ENCODE peak calls at places on chromosomes 11 and 22, in seven cellular contexts. K is GM13976; T is CD8-positive, alpha-beta T cell; P is glutamatergic neuron; N is uterus; E is left ventricle myocardium inferior; Q is endothelial cell. V is an unnamed sample.

GRCh38 chr11:15969281-15969680 is 387.1 kb downstream of the SOX6 start:
- DNase-seq in K (no peak), T (no peak), P (no peak), E (peak), N (peak), Q (no peak), V (peak)

GRCh38 chr11:59669611-59670009 is 773 bp upstream of the PATL1 start:
- DNase-seq in Q (peak), T (no peak), P (peak), E (peak), K (no peak), N (peak), V (peak)

GRCh38 chr11:69364901-69365300 is 70.9 kb downstream of the MYEOV start:
- DNase-seq in N (no peak), E (no peak), T (no peak), K (no peak), P (no peak), Q (no peak), V (no peak)

GRCh38 chr11:73907191-73907590 is 30.4 kb downstream of the PAAF1 start:
- DNase-seq in K (no peak), E (no peak), P (no peak), T (no peak), Q (no peak), N (no peak), V (no peak)

GRCh38 chr11:14764899-14765527 is 121.4 kb downstream of the PDE3B start:
- DNase-seq in N (no peak), T (peak), E (no peak), Q (no peak), P (no peak), K (peak), V (no peak)

GRCh38 chr11:104946907-104947306 is 21.5 kb downstream of the CASP4 start:
- DNase-seq in Q (peak), E (no peak), N (no peak), K (peak), P (no peak), T (no peak), V (no peak)

GRCh38 chr11:45669146-45669545 is 3.7 kb upstream of the CHST1 start:
- DNase-seq in P (no peak), E (no peak), T (no peak), K (no peak), Q (no peak), N (no peak), V (no peak)

GRCh38 chr22:23522642-23523251 is 57.3 kb downstream of the IGLL1 start:
- DNase-seq in K (no peak), Q (no peak), P (no peak), E (no peak), N (no peak), T (no peak), V (no peak)

DNA sequence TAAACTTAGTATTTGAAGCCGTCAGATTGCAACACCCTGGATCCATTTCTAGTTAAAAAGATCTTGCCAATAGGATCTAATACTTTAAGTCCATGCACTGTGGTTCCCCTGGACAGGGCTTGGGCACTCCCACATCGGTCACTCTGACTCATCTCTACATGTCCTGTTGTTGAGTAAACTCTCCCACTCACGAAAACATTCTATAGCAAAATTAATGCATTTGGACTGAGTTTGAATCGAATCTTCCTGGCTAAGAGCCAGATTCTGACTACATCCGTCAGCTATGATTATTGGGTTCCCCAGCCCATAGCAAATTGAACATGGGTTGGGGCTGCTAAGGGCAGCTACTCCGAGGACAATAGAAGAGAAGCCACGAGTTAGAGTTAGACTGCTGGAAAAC is 182.1 kb upstream of the SORL1-AS1 start:
- DNase-seq in P (no peak), K (no peak), Q (no peak), E (no peak), T (no peak), N (no peak), V (no peak)
- TF ChIP-seq CTCF in P (no peak), K (no peak), Q (no peak), E (no peak), T (no peak), N (no peak), V (no peak)

GRCh38 chr11:19935507-19935906 is 222.9 kb downstream of the NAV2 start:
- DNase-seq in K (no peak), T (no peak), P (no peak), N (no peak), Q (no peak), E (no peak), V (no peak)

GRCh38 chr11:19938866-19939265 is 221.4 kb downstream of the DBX1 start:
- DNase-seq in N (no peak), E (no peak), P (no peak), Q (no peak), T (no peak), K (no peak), V (no peak)

GRCh38 chr11:19936461-19936860 is 223.8 kb downstream of the DBX1 start:
- DNase-seq in P (no peak), E (no peak), Q (no peak), N (no peak), K (no peak), T (no peak), V (no peak)

GRCh38 chr11:19939415-19939929 is 220.8 kb downstream of the DBX1 start:
- DNase-seq in E (no peak), N (no peak), Q (no peak), P (no peak), T (no peak), K (no peak), V (no peak)

DNA sequence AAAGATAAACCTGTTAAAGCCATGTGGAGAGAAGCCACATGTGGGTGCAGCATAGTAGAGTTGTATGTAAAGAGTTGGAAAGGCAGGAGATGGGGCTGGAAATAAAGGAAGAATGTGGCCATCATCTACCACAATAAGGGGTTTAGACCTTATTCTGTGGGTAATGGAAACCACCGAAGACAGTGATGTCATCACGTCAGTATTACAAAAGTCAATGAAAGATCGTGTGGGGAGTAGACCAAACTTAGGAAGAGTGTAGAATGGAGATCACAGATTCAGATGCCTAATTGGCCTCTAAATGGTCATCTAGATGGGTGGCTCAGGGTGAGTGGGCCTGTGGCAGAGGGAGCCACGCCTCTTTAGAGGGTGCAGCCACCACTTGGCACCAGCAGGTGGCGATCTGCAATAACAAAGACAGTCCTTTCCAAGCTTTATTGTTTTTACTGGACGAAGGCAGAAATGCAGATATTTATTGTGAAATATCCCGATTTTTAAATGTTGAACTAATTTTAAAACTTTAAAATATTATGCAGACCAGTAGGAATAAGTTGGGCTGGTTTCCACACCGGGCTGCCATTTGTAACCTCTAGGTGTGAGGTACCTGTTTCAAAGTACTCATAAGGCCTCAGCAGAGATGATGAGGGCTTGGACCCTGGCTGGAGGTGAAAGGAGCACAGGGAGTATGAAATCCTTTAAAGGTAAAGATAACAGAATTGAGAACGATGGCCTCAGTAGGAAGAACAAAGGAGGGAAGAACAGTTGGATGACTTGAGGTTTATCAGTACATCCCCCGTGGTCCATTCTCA is 222.0 kb downstream of the DBX1 start:
- DNase-seq in E (peak), K (peak), N (no peak), P (peak), Q (peak), T (no peak), V (no peak)
- TF ChIP-seq CTCF in E (peak), K (peak), N (peak), P (peak), Q (peak), T (peak), V (peak)

GRCh38 chr11:114026355-114026754 is 33.2 kb upstream of the ZBTB16 start:
- DNase-seq in K (no peak), E (no peak), N (no peak), Q (no peak), T (no peak), P (no peak), V (no peak)
- TF ChIP-seq CTCF in K (no peak), E (peak), N (no peak), Q (no peak), T (no peak), P (no peak), V (no peak)

DNA sequence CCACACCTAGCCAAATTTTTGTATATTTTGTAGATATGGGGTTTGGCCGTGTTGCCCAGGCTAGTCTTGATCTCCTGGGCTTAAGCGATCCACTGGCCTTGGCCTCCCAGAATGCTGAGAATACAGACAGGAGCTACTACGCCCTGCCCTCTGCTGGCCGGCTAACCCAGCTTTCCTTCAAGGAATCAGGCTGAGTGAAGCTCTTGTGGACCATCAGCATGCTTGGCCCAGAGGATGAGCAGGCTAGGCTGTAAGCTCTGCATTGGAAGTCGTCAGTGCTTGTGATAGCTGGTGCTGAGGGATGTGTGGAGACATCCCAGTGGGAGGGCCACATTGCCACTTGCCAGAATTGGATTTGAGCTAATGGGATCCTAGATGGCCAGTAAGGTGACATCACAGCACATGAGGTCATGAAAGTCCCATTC is 60.6 kb downstream of the MED15 start:
- DNase-seq in K (no peak), P (no peak), T (no peak), E (peak), N (no peak), Q (no peak), V (no peak)
- TF ChIP-seq CTCF in K (no peak), P (no peak), T (no peak), E (peak), N (no peak), Q (no peak), V (no peak)

DNA sequence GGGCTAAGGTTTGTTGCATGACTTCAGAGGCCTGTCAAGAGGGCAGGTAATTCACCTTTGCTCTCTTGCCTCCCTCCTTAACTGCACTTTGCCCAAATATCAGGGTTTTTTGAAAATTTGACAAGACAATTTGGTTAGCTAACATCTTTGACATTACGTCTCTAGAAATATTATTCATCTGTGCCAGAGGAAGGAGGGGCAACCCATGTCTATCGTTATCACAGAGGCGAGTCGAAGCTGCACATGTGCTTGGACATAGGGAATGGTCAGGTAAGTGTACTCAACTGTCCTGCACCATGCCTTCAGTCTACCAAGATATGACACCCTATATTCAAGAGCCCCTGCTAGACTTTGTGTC is 3.7 kb downstream of the AKIP1 start:
- DNase-seq in E (no peak), P (no peak), T (no peak), N (no peak), Q (no peak), K (no peak), V (no peak)
- TF ChIP-seq CTCF in E (no peak), P (no peak), T (peak), N (no peak), Q (peak), K (no peak), V (no peak)

GRCh38 chr11:133476570-133477262 is 55.6 kb downstream of the OPCML start:
- DNase-seq in K (no peak), P (no peak), Q (no peak), E (no peak), N (no peak), T (no peak), V (no peak)
- TF ChIP-seq CTCF in K (no peak), P (no peak), Q (no peak), E (no peak), N (no peak), T (no peak), V (no peak)

GRCh38 chr22:21975273-21975672 is 7.3 kb downstream of the TOP3B start:
- DNase-seq in T (no peak), Q (no peak), N (no peak), E (no peak), K (no peak), P (no peak), V (no peak)
- TF ChIP-seq CTCF in T (no peak), Q (no peak), N (no peak), E (no peak), K (no peak), P (no peak), V (no peak)

V was measured in lung.